ENCODE peak calls at places on chromosomes 6 and 20, in four cellular contexts. F is GM20000, X is neural crest cell, A is SK-N-SH. D is an unnamed sample.

GRCh38 chr20:9949563-9949962 is 85.2 kb upstream of the ANKEF1 start:
- DNase-seq in F (no peak), X (no peak), A (no peak), D (no peak)

GRCh38 chr6:139290787-139291294 is 957 bp downstream of the TXLNB start:
- DNase-seq in F (peak; percentile 70), X (no peak), A (no peak), D (peak; percentile 18)

GRCh38 chr6:108760158-108761050 is 87.8 kb upstream of the ARMC2 start:
- DNase-seq in F (no peak), X (no peak), A (no peak), D (no peak)

GRCh38 chr20:25285856-25286798 is 38.2 kb downstream of the PYGB start:
- DNase-seq in F (no peak), X (no peak), A (no peak), D (no peak)

GRCh38 chr6:50762798-50763197 is 49.5 kb downstream of the TFAP2D start:
- DNase-seq in F (no peak), X (no peak), A (no peak), D (no peak)

GRCh38 chr20:31704225-31705119 is 18.2 kb downstream of the BCL2L1 start:
- DNase-seq in F (no peak), X (no peak), A (no peak), D (no peak)

GRCh38 chr20:63469713-63470101 is 2.7 kb downstream of the KCNQ2 start:
- DNase-seq in F (no peak), X (no peak), A (no peak), D (no peak)

GRCh38 chr6:146878564-146879343 is 280.0 kb downstream of the ADGB start:
- DNase-seq in F (no peak), X (no peak), A (no peak), D (no peak)

GRCh38 chr6:41451039-41451438 is 95.1 kb upstream of the FOXP4 start:
- DNase-seq in F (no peak), X (no peak), A (peak; percentile 54), D (no peak)

DNA sequence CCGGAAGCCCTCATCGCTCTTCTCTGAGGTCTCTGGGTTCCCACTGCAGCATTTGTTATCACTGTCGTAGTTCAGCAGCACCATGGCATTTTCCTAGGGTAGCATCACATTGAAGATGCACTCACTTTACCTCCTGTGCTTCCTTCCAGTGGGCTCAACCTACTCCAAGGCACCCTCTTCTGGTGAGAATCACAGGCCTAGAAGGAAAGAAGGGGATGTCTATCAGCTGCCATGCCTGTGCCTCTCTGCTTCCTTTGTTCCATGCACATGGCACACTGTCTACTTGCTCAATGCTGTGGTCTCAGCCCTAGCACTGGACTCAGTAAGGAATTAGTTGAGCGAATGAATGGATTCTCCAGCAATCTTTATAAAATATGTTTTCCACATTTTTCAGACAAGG is 22.6 kb downstream of the CST4 start:
- DNase-seq in F (no peak), X (no peak), A (no peak), D (no peak)
- TF ChIP-seq CTCF in F (no peak), X (no peak), A (no peak), D (no peak)

DNA sequence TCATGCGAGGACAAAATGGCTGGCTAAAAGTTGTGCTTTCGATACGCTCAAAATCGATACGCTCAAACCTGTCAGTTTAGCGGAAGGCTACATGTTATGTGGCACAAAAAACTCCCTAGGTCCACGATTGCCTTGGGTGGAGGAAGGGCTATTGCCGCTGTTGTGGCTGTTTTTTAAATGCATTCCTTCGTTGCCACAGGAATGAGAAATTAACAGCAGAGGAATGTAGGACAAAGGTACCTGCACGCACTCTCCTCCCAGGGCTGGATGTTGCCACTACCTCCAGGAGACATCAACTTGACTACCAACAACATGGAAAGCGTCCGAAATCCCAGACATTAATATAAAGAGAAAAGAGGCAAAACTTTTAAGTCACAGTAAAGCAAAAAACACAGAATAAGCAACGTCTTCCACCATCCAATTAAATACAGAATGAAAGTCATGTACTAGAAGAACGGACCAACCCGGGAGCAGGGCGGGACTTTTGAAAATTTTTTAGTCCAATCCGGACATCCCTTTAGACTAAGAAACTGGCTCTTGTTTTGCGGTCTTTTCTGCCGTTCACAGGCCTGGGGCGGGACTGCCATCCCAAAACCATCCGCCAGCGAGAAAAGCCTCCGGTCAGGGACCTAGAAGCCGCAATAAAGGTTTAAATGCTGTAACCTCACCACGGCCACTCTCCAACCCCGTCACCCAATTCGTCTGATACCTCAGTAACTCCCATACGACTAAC is 32.1 kb upstream of the HFE start:
- DNase-seq in F (peak; percentile 69), X (peak; percentile 63), A (peak; percentile 57), D (peak; percentile 94)
- TF ChIP-seq CTCF in F (no peak), X (peak; percentile 40), A (no peak), D (no peak)

GRCh38 chr6:56620229-56620868 is 22.3 kb downstream of the DST start:
- DNase-seq in F (no peak), X (no peak), A (no peak), D (no peak)

GRCh38 chr6:56616967-56617366 is 25.7 kb downstream of the DST start:
- DNase-seq in F (no peak), X (no peak), A (no peak), D (no peak)

GRCh38 chr6:56613247-56613851 is 29.3 kb downstream of the DST start:
- DNase-seq in F (no peak), X (no peak), A (no peak), D (no peak)

DNA sequence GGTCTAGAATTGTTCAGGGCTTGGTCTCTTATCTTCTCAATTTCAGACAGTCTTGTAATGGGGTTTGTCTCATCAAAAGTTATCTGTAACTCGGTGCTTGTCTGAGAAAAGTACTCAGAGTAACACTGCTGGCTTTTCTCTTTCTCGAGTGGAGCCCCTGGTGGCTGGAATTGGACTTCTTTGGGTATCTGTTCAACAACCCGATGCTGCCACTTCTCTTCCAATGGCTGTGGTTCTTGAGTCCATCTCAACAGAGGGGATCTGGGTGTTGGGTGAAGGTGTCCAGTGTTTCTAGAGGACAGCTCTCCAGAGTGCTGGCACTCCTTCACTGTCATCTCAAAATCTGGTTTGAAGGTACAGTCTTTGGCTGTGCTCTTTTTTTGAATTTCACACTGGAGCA is 24.6 kb downstream of the DST start:
- DNase-seq in F (no peak), X (no peak), A (no peak), D (no peak)
- TF ChIP-seq CTCF in F (no peak), X (peak; percentile 21), A (peak; percentile 38), D (no peak)

GRCh38 chr20:44688053-44688625 is 27.0 kb upstream of the CCN5 start:
- DNase-seq in F (no peak), X (no peak), A (no peak), D (no peak)
- TF ChIP-seq CTCF in F (no peak), X (no peak), A (peak; percentile 35), D (no peak)

GRCh38 chr6:28771401-28772267 is 152.2 kb downstream of the TRIM27 start:
- DNase-seq in F (no peak), X (no peak), A (no peak), D (peak; percentile 27)
- TF ChIP-seq CTCF in F (no peak), X (peak; percentile 20), A (peak; percentile 29), D (no peak)

GRCh38 chr20:33394718-33395117 is 6.6 kb downstream of the CDK5RAP1 start:
- DNase-seq in F (no peak), X (no peak), A (no peak), D (no peak)
- TF ChIP-seq CTCF in F (no peak), X (no peak), A (no peak), D (no peak)

DNA sequence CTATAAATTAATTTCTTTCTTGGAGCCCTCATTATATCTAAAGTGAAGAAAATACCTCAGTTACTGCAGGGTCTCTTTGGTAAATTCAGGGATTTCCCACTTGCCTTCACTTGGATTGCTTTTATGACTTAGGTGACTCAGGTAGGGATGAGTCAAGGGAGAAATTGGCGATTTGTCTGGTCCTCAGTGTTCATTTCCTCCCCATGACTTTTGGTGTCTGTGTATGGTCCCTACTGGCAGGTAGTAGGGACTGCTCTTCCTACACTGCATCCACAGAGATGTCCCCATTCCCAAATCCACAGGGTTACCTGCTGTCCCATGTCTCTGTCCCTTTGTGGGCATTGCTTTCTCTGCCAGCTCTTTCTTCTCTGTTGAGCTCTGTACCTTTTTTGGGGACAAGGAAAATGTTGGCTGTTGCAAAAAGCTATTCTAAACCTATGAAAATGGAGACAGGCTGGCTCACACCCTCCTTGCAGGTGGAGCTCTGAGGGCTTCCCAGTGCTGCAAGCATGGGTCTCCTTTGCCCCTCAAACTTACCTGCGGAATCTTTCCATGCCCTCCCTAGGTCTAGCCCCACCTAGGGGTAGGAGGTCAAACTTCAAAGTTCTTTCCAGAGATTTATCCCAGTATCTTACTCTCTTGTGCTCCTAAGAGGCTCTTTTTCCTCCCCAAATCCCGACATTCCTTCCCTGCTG is 211.9 kb downstream of the ZNF217 start:
- DNase-seq in F (no peak), X (no peak), A (no peak), D (no peak)
- TF ChIP-seq CTCF in F (no peak), X (peak; percentile 21), A (peak; percentile 11), D (no peak)

GRCh38 chr6:73264446-73264845 is 1.4 kb upstream of the KHDC1 start:
- DNase-seq in F (peak; percentile 23), X (no peak), A (no peak), D (peak; percentile 7)

GRCh38 chr6:73258721-73259120 is 4.3 kb downstream of the KHDC1 start:
- DNase-seq in F (no peak), X (no peak), A (no peak), D (no peak)

GRCh38 chr6:73263570-73263909 is 544 bp upstream of the KHDC1 start:
- DNase-seq in F (peak; percentile 41), X (no peak), A (no peak), D (peak; percentile 9)

DNA sequence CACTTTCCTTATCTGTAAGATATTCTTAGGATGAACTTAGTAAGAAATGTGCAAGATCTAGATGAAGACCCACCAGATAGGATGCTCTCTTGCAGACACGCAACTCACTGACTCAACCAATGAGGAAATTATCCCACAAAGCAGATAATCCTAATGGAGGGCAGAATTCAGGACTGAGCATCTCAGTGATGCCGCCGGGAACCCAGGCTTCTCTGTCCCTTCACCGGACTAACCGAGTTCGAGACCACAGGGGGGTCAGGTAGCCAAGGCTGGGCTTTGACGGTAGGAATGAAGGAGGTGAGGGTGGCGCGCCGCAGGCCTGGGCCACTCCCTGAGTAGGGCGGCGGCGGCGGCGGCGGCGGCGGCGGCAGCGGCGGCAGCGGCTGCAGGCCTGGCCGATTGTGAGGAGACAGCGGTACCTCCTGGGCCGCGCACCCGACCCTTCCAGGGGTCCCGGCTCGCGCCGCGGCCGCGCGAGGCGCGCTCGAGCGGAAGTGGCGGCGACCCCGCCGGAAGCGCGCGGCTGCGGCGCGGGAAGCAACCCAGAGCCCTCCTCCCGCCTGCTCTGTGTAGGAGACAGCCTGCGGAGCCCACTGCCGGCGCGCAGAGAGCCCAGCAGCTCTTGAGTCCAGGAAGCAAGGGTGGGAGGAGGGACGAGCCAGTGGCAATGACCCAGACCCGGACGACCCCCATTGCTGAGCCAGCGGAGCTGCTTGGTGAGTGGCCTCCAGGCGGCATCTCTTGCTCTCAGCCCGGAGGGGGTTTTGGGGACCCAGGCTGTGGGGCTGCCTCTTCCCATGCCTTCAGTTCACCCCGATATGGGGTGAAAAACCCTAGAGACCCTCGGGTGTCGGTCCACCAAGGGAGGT is at the start of gene KHDC1:
- DNase-seq in F (peak; percentile 89), X (peak; percentile 58), A (peak; percentile 93), D (peak; percentile 70)
- TF ChIP-seq CTCF in F (no peak), X (no peak), A (no peak), D (no peak)

DNA sequence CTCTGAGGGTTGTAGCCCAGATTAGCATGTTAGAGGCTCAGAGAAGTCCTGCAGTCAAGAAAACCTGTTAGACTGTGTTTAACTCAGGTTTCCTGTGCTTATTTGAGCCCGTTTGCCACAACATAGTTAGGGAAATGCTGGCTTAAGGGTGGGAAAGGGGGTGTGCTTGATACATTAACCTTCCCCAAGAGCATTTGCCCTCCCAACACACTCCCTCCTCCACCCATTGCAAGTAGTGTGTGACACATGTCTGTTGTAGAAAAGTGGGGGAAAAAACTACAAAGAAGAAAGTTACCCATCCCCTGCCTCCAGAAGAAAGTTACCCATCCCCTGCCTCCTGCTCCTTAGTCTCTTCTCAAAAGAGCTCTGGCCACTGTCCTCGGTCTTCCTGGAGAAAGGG is 36.8 kb upstream of the MRPS18A start:
- DNase-seq in F (no peak), X (no peak), A (no peak), D (no peak)
- TF ChIP-seq CTCF in F (no peak), X (no peak), A (no peak), D (no peak)